ENCODE peak calls at places on chromosomes 2 and 18, in eight cellular contexts. P, K, Z, L, D, Y, N and V are unnamed samples. For H3K9me2 and H3K79me2, the result is how much of the 10 kb centered on the place peaks cover.

GRCh38 chr2:45778720-45779171 is 127.3 kb downstream of the PRKCE start:
- DNase-seq in Z (peak), Y (peak), P (peak), L (peak), D (peak), K (peak), N (peak), V (peak)

GRCh38 chr2:239279508-239280295 is 121.1 kb downstream of the HDAC4 start:
- DNase-seq in Y (no peak), P (no peak), Z (no peak), D (no peak), K (peak), N (no peak), L (no peak), V (no peak)

GRCh38 chr2:217801115-217801531 is 201.7 kb downstream of the TNS1 start:
- DNase-seq in Y (no peak), D (no peak), L (peak), P (no peak), N (no peak), K (no peak), Z (no peak), V (no peak)

GRCh38 chr2:34096552-34097171 is 497.6 kb upstream of the FAM98A start:
- DNase-seq in P (peak), Y (peak), Z (peak), L (peak), D (peak), N (peak), K (peak), V (peak)

GRCh38 chr2:216781709-216782108 is 78.2 kb downstream of the TNP1 start:
- DNase-seq in L (no peak), Z (no peak), K (no peak), Y (no peak), N (no peak), D (no peak), P (no peak), V (no peak)

GRCh38 chr2:160932960-160933359 is 227.3 kb upstream of the TANK start:
- DNase-seq in K (peak), Y (no peak), L (no peak), Z (peak), P (no peak), N (peak), D (no peak), V (no peak)

GRCh38 chr2:140895378-140895777 is 1235.4 kb downstream of the LRP1B start:
- DNase-seq in P (no peak), N (no peak), D (no peak), L (peak), Z (no peak), Y (no peak), K (no peak), V (no peak)

GRCh38 chr2:69201243-69201642 is 185.8 kb downstream of the GFPT1 start:
- DNase-seq in N (no peak), K (no peak), L (no peak), D (no peak), Z (no peak), P (no peak), Y (no peak), V (no peak)

GRCh38 chr2:184523732-184524131 is 74.6 kb upstream of the ZNF804A start:
- DNase-seq in P (no peak), D (no peak), N (no peak), L (no peak), Z (no peak), K (no peak), Y (no peak), V (no peak)

GRCh38 chr2:132521321-132521720 is 104.7 kb downstream of the GPR39 start:
- DNase-seq in N (no peak), Y (no peak), L (peak), P (no peak), Z (no peak), D (no peak), K (no peak), V (no peak)

GRCh38 chr18:27184115-27185024 is 738 bp downstream of the CHST9 start:
- DNase-seq in L (peak), N (peak), D (no peak), Y (no peak), K (no peak), Z (no peak), P (peak), V (no peak)

GRCh38 chr2:160584972-160585494 is 91.4 kb upstream of the RBMS1 start:
- DNase-seq in K (peak), Y (no peak), Z (no peak), D (no peak), N (no peak), P (no peak), L (no peak), V (no peak)

GRCh38 chr2:30677231-30677630 is 130.0 kb downstream of the CAPN13 start:
- DNase-seq in L (no peak), Z (peak), Y (no peak), N (no peak), K (no peak), D (no peak), P (no peak), V (no peak)

GRCh38 chr2:37920570-37920969 is 4.5 kb upstream of the RMDN2 start:
- DNase-seq in K (no peak), L (no peak), Y (no peak), N (no peak), Z (no peak), D (no peak), P (no peak), V (no peak)

GRCh38 chr2:238645095-238645494 is 202.8 kb upstream of the TWIST2 start:
- DNase-seq in P (no peak), Z (no peak), L (no peak), K (no peak), D (no peak), N (no peak), Y (no peak), V (no peak)

GRCh38 chr18:23618862-23619387 is 32.6 kb upstream of the NPC1 start:
- DNase-seq in Y (no peak), N (peak), Z (no peak), K (no peak), P (no peak), L (peak), D (no peak), V (no peak)

GRCh38 chr2:148554459-148555247 is 89.9 kb upstream of the EPC2 start:
- DNase-seq in P (no peak), D (no peak), Z (peak), K (peak), Y (no peak), L (peak), N (no peak), V (no peak)

GRCh38 chr2:136305517-136306192 is 187.7 kb upstream of the CXCR4 start:
- DNase-seq in L (no peak), Y (no peak), Z (no peak), N (no peak), P (peak), D (no peak), K (no peak), V (no peak)

GRCh38 chr2:36561223-36561944 is 36.6 kb downstream of the FEZ2 start:
- DNase-seq in L (peak), N (peak), Y (no peak), Z (peak), K (peak), D (peak), P (no peak), V (no peak)

GRCh38 chr2:128611421-128612320 is 293.0 kb upstream of the HS6ST1 start:
- DNase-seq in Z (no peak), Y (no peak), P (no peak), L (no peak), K (no peak), N (no peak), D (no peak), V (no peak)

GRCh38 chr2:68548396-68548795 is 81.0 kb downstream of the APLF start:
- DNase-seq in P (no peak), D (no peak), L (no peak), Y (no peak), Z (no peak), N (no peak), K (peak), V (no peak)

GRCh38 chr2:171320208-171320621 is 113.6 kb downstream of the METTL8 start:
- DNase-seq in L (no peak), K (no peak), Y (no peak), P (no peak), Z (no peak), N (no peak), D (no peak), V (peak)

GRCh38 chr18:73563345-73563744 is 584.3 kb downstream of the FBXO15 start:
- DNase-seq in N (no peak), K (peak), P (no peak), Y (no peak), Z (no peak), D (no peak), L (no peak), V (no peak)

GRCh38 chr2:168584934-168585333 is 128.9 kb downstream of the CERS6 start:
- DNase-seq in P (no peak), L (no peak), Z (no peak), K (no peak), Y (peak), N (no peak), D (no peak), V (no peak)

GRCh38 chr2:28286678-28287077 is 106.0 kb upstream of the FOSL2 start:
- DNase-seq in Z (no peak), N (no peak), K (peak), P (no peak), D (no peak), Y (no peak), L (no peak), V (no peak)

GRCh38 chr2:183000846-183001245 is 37.4 kb downstream of the NCKAP1 start:
- DNase-seq in N (peak), K (no peak), L (no peak), Z (no peak), Y (no peak), P (no peak), D (no peak), V (no peak)

GRCh38 chr18:46250084-46250811 is 146.1 kb downstream of the HAUS1 start:
- DNase-seq in N (peak), Z (peak), K (peak), D (peak), Y (peak), P (peak), L (peak), V (peak)

GRCh38 chr2:120642646-120643045 is 93.0 kb upstream of the GLI2 start:
- DNase-seq in N (no peak), D (no peak), K (no peak), Y (no peak), P (no peak), Z (no peak), L (no peak), V (no peak)

GRCh38 chr2:149924549-149925213 is 337.1 kb upstream of the MMADHC start:
- DNase-seq in Y (no peak), N (no peak), Z (no peak), L (no peak), K (peak), P (no peak), D (no peak), V (no peak)

GRCh38 chr2:129729646-129730045 is 249.8 kb upstream of the RAB6C start:
- DNase-seq in P (no peak), Y (no peak), D (no peak), Z (no peak), L (no peak), K (no peak), N (no peak), V (no peak)

GRCh38 chr2:154686162-154686561 is 12.3 kb upstream of the KCNJ3 start:
- DNase-seq in P (no peak), Z (no peak), K (no peak), N (no peak), D (no peak), L (peak), Y (no peak), V (no peak)

GRCh38 chr2:47259829-47260228 is 104.7 kb upstream of the STPG4 start:
- DNase-seq in D (no peak), Z (peak), L (no peak), P (no peak), N (no peak), Y (no peak), K (no peak), V (no peak)

GRCh38 chr2:163934134-163934533 is 198.3 kb upstream of the FIGN start:
- DNase-seq in N (no peak), P (no peak), Y (no peak), Z (no peak), L (no peak), K (peak), D (no peak), V (no peak)

GRCh38 chr18:24130494-24130893 is 8.4 kb upstream of the CABYR start:
- DNase-seq in N (no peak), Y (no peak), L (no peak), Z (peak), K (no peak), D (no peak), P (no peak), V (no peak)

GRCh38 chr2:8525582-8526402 is 156.1 kb upstream of the ID2 start:
- DNase-seq in L (peak), D (no peak), Y (peak), Z (no peak), P (peak), N (peak), K (no peak), V (peak)

GRCh38 chr2:218717262-218717661 is 6.6 kb downstream of the TTLL4 start:
- DNase-seq in N (peak), P (no peak), L (no peak), Z (peak), K (peak), D (no peak), Y (no peak), V (no peak)

GRCh38 chr2:85772019-85772745 is 18.4 kb downstream of the ATOH8 start:
- DNase-seq in Z (peak), D (peak), L (peak), N (peak), Y (no peak), K (peak), P (no peak), V (no peak)

GRCh38 chr2:27446057-27446456 is 3.9 kb downstream of the KRTCAP3 start:
- DNase-seq in K (no peak), L (no peak), Z (peak), P (peak), N (peak), D (no peak), Y (no peak), V (no peak)

GRCh38 chr2:240338274-240338673 is 97.2 kb upstream of the GPC1 start:
- DNase-seq in Y (no peak), K (no peak), L (no peak), Z (no peak), N (no peak), P (no peak), D (no peak), V (no peak)

GRCh38 chr2:240341064-240341463 is 94.4 kb upstream of the GPC1 start:
- DNase-seq in Y (no peak), L (no peak), K (no peak), D (no peak), P (no peak), Z (no peak), N (no peak), V (no peak)

GRCh38 chr2:240340361-240340761 is 95.1 kb upstream of the GPC1 start:
- DNase-seq in P (no peak), K (no peak), Y (no peak), L (no peak), N (no peak), Z (no peak), D (no peak), V (no peak)

GRCh38 chr2:240337028-240337427 is 98.4 kb upstream of the GPC1 start:
- DNase-seq in Y (no peak), L (no peak), Z (no peak), P (no peak), K (no peak), N (no peak), D (no peak), V (no peak)

GRCh38 chr2:240339411-240340360 is 95.8 kb upstream of the GPC1 start:
- DNase-seq in Z (no peak), Y (no peak), K (no peak), D (no peak), P (no peak), L (no peak), N (no peak), V (no peak)
- H3K9me2 ChIP-seq in Z (under half), Y (under half), K (under half), D (under half), P (under half), L (under half), N (under half), V (under half)

DNA sequence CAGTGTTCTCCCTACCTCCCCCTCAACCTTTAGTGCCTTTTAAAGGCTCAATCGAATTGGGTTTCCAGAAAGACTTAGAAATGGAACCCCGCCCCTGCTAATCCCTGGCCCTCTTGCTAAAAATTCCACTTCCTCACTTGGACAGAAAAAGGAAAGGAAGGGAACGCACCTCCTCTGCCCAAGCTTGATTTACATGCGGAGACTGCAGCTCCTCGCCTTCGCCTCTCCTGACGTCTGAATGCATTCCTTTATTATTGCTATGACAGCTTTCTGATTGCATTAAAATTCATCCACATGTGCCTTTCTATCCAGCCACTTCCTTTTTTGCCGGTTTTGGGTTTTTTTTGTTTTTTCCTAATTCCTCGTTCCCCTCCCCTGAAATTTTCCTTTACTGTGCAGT is 287.8 kb downstream of the CELF4 start:
- DNase-seq in Y (no peak), Z (no peak), K (no peak), D (no peak), N (no peak), L (no peak), P (no peak), V (no peak)
- H3K79me2 ChIP-seq in Y (under half), Z (under half), K (under half), D (under half), N (under half), L (under half), P (under half), V (under half)

GRCh38 chr2:131156452-131157149 is 51.5 kb downstream of the PLEKHB2 start:
- DNase-seq in P (no peak), K (peak), Z (no peak), D (no peak), Y (no peak), L (no peak), N (no peak), V (no peak)
- H3K9me2 ChIP-seq in P (under half), K (under half), Z (under half), D (under half), Y (under half), L (under half), N (under half), V (under half)

GRCh38 chr2:70531419-70532130 is 22.1 kb downstream of the TGFA start:
- DNase-seq in Y (no peak), K (no peak), P (peak), Z (no peak), L (no peak), D (no peak), N (no peak), V (no peak)
- H3K79me2 ChIP-seq in Y (under half), K (under half), P (half or more), Z (half or more), L (under half), D (half or more), N (under half), V (under half)

DNA sequence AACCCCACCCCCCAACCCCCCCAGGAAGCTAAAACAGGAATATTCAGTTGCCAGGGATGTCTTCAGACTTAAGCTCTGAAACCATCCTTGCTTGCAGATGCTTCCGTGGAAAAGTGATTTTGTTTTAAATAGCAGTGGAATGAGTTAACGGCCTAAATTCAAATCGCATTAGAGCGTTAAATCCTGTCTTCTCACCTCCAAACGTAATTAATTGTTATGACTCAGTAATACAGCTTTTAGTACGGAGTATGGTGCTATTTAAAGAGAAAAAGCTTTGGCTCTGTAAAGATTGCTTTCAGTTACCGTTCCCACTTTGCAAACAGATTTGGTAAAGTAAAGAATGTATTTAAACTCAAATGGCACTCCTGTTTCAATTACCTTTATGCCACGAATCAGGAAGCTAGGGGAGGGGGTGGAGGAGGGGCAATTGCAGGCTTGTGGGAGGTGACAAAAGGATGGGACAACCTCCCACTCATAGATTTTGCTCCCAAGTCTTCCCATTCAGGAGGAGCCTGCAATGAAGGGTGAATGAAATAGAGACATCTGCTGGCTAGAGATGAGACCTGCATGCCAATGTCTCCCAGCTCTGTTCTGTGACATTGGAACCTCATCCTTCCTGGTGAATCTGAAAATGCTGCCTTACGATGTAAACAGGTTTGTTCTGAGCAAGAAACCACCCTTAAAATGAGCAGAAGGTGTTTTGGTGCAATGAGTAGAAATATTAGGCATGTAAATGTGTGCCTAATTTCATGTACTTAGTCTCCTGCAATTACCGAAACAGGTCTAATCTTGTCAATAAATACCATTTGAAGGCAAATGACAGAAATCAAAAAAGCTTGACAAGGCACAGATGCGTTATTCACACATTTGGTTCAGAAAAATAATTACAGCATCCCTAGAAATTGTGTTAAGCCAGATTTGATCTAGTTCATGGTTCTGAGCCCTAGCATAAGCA is 2.6 kb upstream of the PID1 start:
- DNase-seq in N (peak), Y (peak), Z (peak), P (peak), D (peak), L (peak), K (peak), V (peak)
- H3K9me2 ChIP-seq in N (under half), Y (under half), Z (under half), P (under half), D (under half), L (under half), K (under half), V (under half)

DNA sequence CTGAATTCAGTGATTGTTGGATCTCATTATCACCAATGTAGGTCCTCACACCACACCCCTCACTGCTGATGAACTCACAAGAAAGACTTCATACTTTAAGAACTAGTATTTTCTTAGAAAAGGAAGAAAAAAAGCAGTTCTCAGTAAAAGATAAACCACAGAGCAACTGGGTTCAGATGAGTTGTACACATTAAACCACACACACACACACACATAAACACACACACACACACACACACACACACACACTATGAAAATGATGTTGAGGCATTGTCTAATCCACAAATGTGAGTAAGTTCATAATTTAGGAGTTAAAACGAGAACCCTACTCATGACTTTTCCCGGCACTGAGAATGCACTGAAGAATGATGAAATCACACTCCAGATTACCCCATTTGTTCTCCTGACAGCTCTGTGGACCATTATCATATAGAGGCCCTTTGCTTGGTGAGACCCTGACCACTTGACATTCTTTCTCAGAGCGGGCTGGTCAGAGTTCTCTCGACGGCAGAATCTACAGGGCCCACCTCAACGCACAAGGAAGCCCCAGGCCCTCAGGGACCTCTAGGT is 106.2 kb downstream of the BCL2 start:
- DNase-seq in K (peak), Y (no peak), Z (no peak), P (no peak), N (no peak), D (no peak), L (no peak), V (no peak)
- H3K79me2 ChIP-seq in K (under half), Y (under half), Z (under half), P (half or more), N (under half), D (under half), L (under half), V (half or more)